ENCODE peak calls at places on chromosomes 3 and 15, in five cellular contexts. B is A549, Y is left lung, O is ovary, F is tibial artery. R is an unnamed sample.

GRCh38 chr15:63246691-63247464 is 30.5 kb upstream of the APH1B start:
- DNase-seq in B (no peak), Y (no peak), O (no peak), F (peak; percentile 58), R (peak; percentile 58)

GRCh38 chr3:32780071-32780734 is 37.6 kb upstream of the TRIM71 start:
- DNase-seq in B (no peak), Y (no peak), O (no peak), F (no peak), R (no peak)

GRCh38 chr3:182121424-182121823 is 409.7 kb downstream of the SOX2 start:
- DNase-seq in B (no peak), Y (no peak), O (no peak), F (no peak), R (no peak)

GRCh38 chr3:161104561-161105551 is at the start of gene B3GALNT1:
- DNase-seq in B (peak; percentile 4), Y (peak; percentile 90), O (peak; percentile 68), F (peak; percentile 22), R (peak; percentile 74)

GRCh38 chr15:24761704-24762302 is 86.2 kb downstream of the NPAP1 start:
- DNase-seq in B (no peak), Y (no peak), O (no peak), F (no peak), R (peak; percentile 1)

GRCh38 chr3:99834584-99834957 is 16.9 kb downstream of the CMSS1 start:
- DNase-seq in B (no peak), Y (no peak), O (no peak), F (no peak), R (no peak)

GRCh38 chr15:42616107-42616506 is 40.7 kb downstream of the STARD9 start:
- DNase-seq in B (no peak), Y (no peak), O (no peak), F (no peak), R (no peak)

GRCh38 chr3:194596906-194597305 is 36.3 kb downstream of the TMEM44 start:
- DNase-seq in B (no peak), Y (peak; percentile 3), O (no peak), F (no peak), R (no peak)

GRCh38 chr3:8499181-8499611 is 2.4 kb upstream of the LMCD1 start:
- DNase-seq in B (no peak), Y (no peak), O (no peak), F (no peak), R (peak; percentile 84)

GRCh38 chr3:38114052-38114874 is 22.7 kb downstream of the ACAA1 start:
- DNase-seq in B (no peak), Y (no peak), O (no peak), F (peak; percentile 16), R (no peak)

GRCh38 chr3:196499807-196500524 is 3.6 kb downstream of the RNF168 start:
- DNase-seq in B (no peak), Y (no peak), O (no peak), F (no peak), R (no peak)

GRCh38 chr3:17032407-17033034 is 147.8 kb downstream of the PLCL2 start:
- DNase-seq in B (peak; percentile 45), Y (no peak), O (no peak), F (no peak), R (peak; percentile 20)

GRCh38 chr3:61719278-61719977 is 158.1 kb downstream of the PTPRG start:
- DNase-seq in B (no peak), Y (no peak), O (no peak), F (no peak), R (no peak)

GRCh38 chr3:170508876-170509275 is 77.0 kb downstream of the SLC7A14 start:
- DNase-seq in B (no peak), Y (no peak), O (no peak), F (no peak), R (no peak)

GRCh38 chr3:111669926-111670630 is 74.9 kb upstream of the ZBED2 start:
- DNase-seq in B (no peak), Y (no peak), O (no peak), F (no peak), R (peak; percentile 76)

GRCh38 chr3:15175590-15175989 is 30.5 kb upstream of the CAPN7 start:
- DNase-seq in B (no peak), Y (no peak), O (no peak), F (no peak), R (no peak)

GRCh38 chr3:190217081-190217480 is 96.4 kb upstream of the P3H2 start:
- DNase-seq in B (no peak), Y (no peak), O (no peak), F (no peak), R (peak; percentile 45)

GRCh38 chr3:149532463-149533180 is 58.1 kb downstream of the TM4SF4 start:
- DNase-seq in B (no peak), Y (no peak), O (no peak), F (no peak), R (no peak)

DNA sequence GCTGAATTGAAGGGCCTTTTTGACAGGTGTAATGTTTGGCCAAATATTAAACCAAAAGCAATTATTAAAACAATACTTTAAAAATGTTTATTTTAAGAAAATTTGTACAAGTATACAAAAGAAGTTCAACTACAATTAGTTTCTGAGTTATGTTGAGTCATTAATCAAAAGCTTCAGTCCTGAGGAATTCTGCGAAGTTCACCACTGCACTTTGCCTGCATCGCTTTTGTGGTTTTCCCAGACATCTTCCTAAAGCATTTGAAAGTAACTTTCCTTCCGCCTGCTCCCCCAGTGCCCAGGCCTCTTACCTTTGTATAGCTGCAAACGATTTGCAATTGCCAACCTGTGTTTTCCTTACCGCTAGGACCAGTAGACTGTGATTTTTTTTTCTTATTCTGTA is 69.5 kb downstream of the KCNAB1 start:
- DNase-seq in B (no peak), Y (no peak), O (no peak), F (no peak), R (peak; percentile 87)
- TF ChIP-seq CTCF in B (no peak), Y (no peak), O (no peak), F (no peak), R (no peak)

DNA sequence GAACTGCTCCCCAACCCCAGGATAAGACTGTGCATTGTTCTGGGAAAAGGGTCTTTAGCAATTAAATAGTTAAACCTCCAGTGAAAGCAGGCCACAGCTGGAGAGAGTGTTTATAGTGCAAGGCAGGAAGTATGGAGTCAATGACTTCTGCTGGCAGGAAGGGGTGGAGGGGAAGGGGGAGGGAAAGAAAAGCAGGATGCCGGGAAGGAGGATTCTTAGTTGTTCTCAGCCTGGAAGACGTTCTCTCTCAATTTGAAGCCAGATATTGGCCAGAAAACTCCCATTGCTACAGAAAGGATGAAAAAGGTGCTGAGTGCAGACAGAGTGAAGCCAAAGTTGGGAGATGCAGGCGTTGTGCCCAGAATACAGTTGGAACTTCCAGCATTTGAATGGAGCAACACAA is 35.7 kb upstream of the ACTL6A start:
- DNase-seq in B (no peak), Y (no peak), O (peak; percentile 42), F (peak; percentile 56), R (peak; percentile 69)
- H3K4me3 ChIP-seq in B (no peak overlapping the region), Y (no peak overlapping the region), O (no peak overlapping the region), F (no peak overlapping the region), R (peak overlapping the region; percentile 43)

DNA sequence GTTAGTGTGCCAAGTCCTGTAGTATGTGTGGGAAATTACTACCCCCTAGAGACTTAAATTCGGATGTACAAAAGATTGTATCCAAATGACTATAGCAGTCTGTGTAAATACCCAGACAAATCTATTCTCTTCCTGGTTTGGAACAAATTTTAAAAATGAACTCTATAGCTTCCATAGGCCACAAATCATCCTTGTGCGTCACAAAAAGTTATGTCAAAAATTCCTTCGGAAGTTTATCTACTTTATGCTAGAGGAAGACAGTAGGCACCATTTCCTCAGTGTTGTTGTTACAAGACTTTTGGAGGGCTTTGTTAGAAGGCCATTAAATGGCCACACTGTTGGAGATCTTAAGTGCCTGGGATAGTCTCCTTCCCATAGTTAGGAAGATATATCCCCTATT is 41.5 kb downstream of the NKIRAS1 start:
- DNase-seq in B (no peak), Y (no peak), O (no peak), F (no peak), R (no peak)
- TF ChIP-seq CTCF in B (no peak), Y (no peak), O (no peak), F (no peak), R (no peak)

DNA sequence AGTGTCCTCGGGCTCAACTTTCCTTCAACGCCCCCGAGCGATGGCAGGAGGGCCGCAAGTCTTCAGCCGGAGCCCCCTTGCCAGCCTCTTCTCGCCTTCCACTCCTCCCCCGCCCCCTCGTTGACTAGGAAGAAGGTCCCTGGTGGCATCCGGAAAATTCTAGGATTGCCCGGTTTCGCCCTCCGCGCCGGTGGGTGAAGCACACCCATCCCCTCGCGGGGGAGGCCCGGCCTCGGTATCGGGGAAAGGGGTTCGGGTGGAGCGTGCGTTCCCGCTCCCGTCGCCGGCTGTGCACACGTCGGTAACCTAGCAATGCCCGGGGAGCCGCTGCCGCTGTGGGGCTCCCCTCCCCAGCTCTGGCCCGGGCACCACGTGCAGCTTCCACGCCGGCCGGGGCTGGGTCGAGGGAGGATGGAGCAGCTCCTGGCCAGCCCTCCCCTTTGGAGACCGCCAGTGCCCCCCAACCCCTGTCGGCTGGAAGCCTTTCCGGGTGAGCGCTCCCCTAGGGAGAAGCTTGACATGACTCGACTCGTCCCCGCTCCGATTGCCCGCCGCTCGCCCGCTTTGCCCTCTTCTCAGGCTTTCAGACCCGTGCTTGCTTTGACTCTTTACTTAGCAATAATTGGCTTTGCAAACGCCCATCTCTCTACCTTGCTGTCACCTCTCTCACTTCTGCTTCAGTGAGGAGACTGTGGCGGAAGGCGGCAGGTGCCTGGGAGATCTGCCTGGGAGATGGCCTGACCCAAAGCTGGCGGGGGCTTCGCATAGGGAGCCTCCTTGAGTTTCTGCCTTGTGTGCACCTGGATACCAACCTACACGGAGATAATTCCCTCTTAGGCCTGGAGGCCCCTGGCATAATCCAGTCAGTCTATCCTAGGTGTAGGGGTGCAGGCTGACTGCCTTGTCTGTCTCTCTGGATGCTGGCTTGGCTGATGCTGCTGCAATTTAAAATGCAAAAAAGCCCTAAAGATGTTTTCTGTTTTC is 1.4 kb downstream of the CACNA1D start:
- DNase-seq in B (no peak), Y (peak; percentile 82), O (peak; percentile 51), F (no peak), R (no peak)
- H3K4me3 ChIP-seq in B (peak overlapping the region; percentile 64), Y (peak overlapping the region; percentile 36), O (peak overlapping the region; percentile 34), F (peak overlapping the region; percentile 43), R (peak overlapping the region; percentile 52)

DNA sequence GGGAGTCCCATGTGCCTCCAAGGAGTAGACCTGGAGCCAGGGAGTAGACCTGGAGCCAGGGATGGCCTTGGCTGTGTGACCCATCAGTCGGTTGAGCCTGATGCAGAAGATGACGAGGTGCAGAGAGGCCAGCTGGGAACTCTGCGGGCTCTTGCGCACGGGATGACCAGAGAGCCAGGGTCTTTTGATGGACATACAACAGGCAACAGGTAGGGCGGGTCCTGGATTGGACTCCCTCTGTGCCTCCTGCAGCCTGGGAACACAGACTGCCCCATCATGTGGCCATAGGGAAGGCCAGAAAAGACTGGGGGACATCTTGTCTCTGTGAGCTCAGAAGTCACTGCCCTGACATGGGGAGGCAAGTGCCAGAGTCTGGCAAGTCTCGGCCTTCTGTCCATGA is 67.5 kb upstream of the RPL32 start:
- DNase-seq in B (no peak), Y (peak; percentile 16), O (no peak), F (no peak), R (no peak)
- TF ChIP-seq CTCF in B (no peak), Y (no peak), O (no peak), F (no peak), R (no peak)